ENCODE peak calls at places on chromosomes 7 and 10, in eight cellular contexts. S is sigmoid colon; J is mucosa of descending colon; Y is CD4-positive, alpha-beta T cell; N is WERI-Rb-1; L is MCF 10A; U is GM20000; Z is GM06990. P is an unnamed sample.

GRCh38 chr7:136555933-136556332 is 312.5 kb upstream of the CHRM2 start:
- DNase-seq in J (no peak), Y (no peak), N (peak; percentile 53), L (no peak), U (no peak), Z (no peak), S (no peak), P (no peak)

GRCh38 chr7:739964-740942 is 13.2 kb upstream of the PRKAR1B start:
- DNase-seq in L (no peak), Y (no peak), U (no peak), N (peak; percentile 4), J (no peak), S (peak; percentile 64), Z (no peak), P (no peak)

GRCh38 chr10:114658175-114658574 is at the start of gene ABLIM1:
- DNase-seq in U (no peak), L (no peak), S (no peak), N (peak; percentile 57), Y (no peak), Z (no peak), J (no peak), P (no peak)

GRCh38 chr10:71970331-71970730 is 6.1 kb downstream of the CHST3 start:
- DNase-seq in Z (no peak), S (peak; percentile 75), Y (no peak), U (no peak), J (no peak), L (peak; percentile 56), N (peak; percentile 67), P (peak; percentile 27)

GRCh38 chr7:117085769-117086463 is 132.6 kb downstream of the ST7 start:
- DNase-seq in S (no peak), J (no peak), L (no peak), U (no peak), N (no peak), Z (no peak), Y (no peak), P (no peak)

GRCh38 chr10:78316451-78316931 is 282.8 kb downstream of the RPS24 start:
- DNase-seq in S (peak; percentile 87), Y (no peak), N (no peak), U (no peak), J (no peak), Z (no peak), L (no peak), P (no peak)

GRCh38 chr7:64888561-64888900 is 14.5 kb upstream of the ZNF273 start:
- DNase-seq in L (no peak), S (no peak), Y (no peak), Z (no peak), N (no peak), J (peak; percentile 51), U (peak; percentile 25), P (no peak)

GRCh38 chr10:71975087-71975890 is 11.1 kb downstream of the CHST3 start:
- DNase-seq in U (no peak), Y (no peak), Z (no peak), L (peak; percentile 83), S (peak; percentile 86), N (no peak), J (peak; percentile 68), P (no peak)

GRCh38 chr10:17616403-17617030 is 657 bp downstream of the HACD1 start:
- DNase-seq in Y (peak; percentile 17), U (peak; percentile 60), J (peak; percentile 73), S (peak; percentile 90), N (peak; percentile 41), L (peak; percentile 72), Z (peak; percentile 30), P (peak; percentile 62)

GRCh38 chr10:3605882-3606281 is 179.1 kb downstream of the KLF6 start:
- DNase-seq in N (no peak), S (no peak), L (no peak), U (no peak), J (no peak), Z (no peak), Y (no peak), P (no peak)

GRCh38 chr7:141409911-141410329 is 141.3 kb upstream of the AGK start:
- DNase-seq in N (no peak), Y (no peak), Z (no peak), J (no peak), U (no peak), L (no peak), S (no peak), P (no peak)

GRCh38 chr7:130927564-130927963 is 193.6 kb upstream of the KLF14 start:
- DNase-seq in Y (no peak), N (no peak), S (no peak), Z (no peak), U (no peak), L (no peak), J (no peak), P (no peak)

GRCh38 chr7:105014725-105015630 is 973 bp downstream of the KMT2E start:
- DNase-seq in J (peak; percentile 69), N (peak; percentile 49), U (peak; percentile 57), S (peak; percentile 83), Y (peak; percentile 34), Z (peak; percentile 58), L (peak; percentile 70), P (no peak)

GRCh38 chr10:114442115-114442630 is 37.9 kb upstream of the AFAP1L2 start:
- DNase-seq in Z (no peak), S (no peak), L (no peak), U (no peak), J (no peak), N (no peak), Y (no peak), P (no peak)

GRCh38 chr10:31317652-31318381 is 1.2 kb upstream of the ZEB1 start:
- DNase-seq in J (peak; percentile 71), N (peak; percentile 42), Z (peak; percentile 90), Y (peak; percentile 65), U (no peak), S (no peak), L (no peak), P (no peak)

GRCh38 chr10:131748831-131749766 is 151.7 kb upstream of the PPP2R2D start:
- DNase-seq in Z (no peak), J (peak; percentile 35), U (no peak), Y (no peak), S (peak; percentile 47), N (peak; percentile 77), L (no peak), P (no peak)

GRCh38 chr10:104622598-104623209 is 18.4 kb upstream of the SORCS3 start:
- DNase-seq in J (no peak), S (no peak), U (no peak), Z (no peak), N (peak; percentile 61), L (peak; percentile 67), Y (no peak), P (no peak)

GRCh38 chr7:129661645-129662182 is 50.2 kb downstream of the NRF1 start:
- DNase-seq in J (no peak), Z (no peak), N (no peak), Y (no peak), L (no peak), U (no peak), S (no peak), P (no peak)

GRCh38 chr7:115600196-115600595 is 430.4 kb downstream of the TFEC start:
- DNase-seq in L (no peak), J (no peak), U (no peak), Z (no peak), N (no peak), Y (no peak), S (no peak), P (no peak)

DNA sequence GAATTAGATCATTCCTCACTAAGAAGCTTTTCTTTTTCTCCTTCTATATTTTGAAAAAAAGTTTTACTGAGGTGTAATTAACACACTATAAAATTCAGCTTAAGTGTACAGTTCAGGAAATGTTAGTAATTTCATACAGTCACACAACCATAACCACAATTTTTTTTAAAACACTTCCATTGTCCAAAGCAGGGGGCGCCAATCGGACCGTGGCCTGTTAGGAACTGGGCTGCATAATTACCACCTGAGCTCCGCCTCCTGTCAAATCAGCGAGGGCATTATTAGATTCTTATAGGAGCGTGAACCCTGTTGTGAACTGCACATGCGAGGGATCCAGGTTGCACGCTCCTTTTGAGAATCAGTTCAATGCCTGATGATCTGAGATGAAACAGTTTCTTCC is 427.1 kb downstream of the TFEC start:
- DNase-seq in L (no peak), N (no peak), S (no peak), J (no peak), U (no peak), Y (no peak), Z (no peak), P (no peak)
- TF ChIP-seq CTCF in L (no peak), N (no peak), S (no peak), J (no peak), U (no peak), Y (no peak), Z (no peak), P (no peak)

DNA sequence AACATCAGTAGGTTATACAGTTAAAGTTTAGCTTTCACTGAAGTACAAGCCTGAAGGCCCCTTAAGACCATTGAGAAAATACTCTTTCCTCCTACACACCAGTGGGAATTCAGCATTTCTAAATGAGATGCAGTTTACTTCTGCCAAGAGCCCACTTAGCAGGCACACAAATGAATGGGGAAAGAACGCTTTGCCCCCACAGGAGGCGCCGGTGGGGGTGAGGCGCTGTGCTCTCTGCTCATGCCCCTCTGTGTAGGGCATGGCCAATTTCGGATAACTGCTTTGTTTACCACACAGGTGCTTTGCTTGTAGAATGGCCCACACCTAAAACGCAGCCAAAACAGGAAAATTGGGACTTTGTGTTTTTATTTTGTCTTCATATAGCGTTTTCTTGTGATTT is 15.9 kb upstream of the LAT2 start:
- DNase-seq in U (no peak), Z (no peak), L (no peak), S (no peak), J (no peak), Y (no peak), N (no peak), P (no peak)
- TF ChIP-seq CTCF in U (no peak), Z (no peak), L (no peak), S (no peak), J (no peak), Y (no peak), N (no peak), P (no peak)

DNA sequence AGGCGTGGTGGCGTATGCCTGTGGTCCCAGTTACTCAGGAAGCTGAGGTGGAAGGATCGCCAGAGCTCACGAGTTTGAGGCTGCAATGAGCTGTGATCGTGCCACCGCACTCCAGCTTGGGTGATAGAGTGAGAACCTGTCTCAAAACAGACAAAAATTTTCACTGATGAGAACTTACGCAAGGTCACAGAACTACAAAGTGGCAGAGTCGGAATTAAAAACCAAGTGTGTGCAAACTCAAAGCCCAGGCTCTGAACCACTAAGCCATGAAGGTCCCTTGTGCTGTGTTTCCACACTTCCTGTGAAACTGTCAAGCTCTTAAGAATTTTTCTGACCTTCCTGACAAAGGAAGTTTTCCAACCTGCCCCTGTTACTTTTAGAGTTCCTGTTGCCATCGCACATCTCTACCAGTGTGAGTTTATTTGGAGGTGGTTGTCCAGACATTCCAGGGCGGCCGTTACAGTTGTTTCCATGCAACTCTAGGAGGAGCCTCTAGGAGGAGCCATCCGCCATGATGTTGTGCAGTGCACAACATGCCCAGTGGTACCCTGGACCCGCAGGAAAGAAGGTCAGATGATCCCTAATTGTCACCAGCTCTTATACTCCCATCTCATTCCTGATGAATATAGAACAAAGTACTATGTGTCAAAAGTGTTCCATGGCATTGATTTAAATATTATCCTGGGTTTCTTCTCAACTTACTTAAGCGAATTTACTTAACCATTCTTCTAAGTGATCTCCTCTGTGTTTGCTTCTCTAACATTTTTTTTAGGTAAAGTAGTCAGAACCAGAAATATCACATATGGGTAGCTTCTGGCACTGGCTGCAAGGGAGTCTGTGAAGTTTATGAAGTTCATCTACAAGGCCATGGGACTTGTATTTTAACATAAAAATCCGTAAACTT is 49.0 kb upstream of the LYZL1 start:
- DNase-seq in J (no peak), Z (no peak), N (peak; percentile 15), U (peak; percentile 34), L (peak; percentile 60), S (no peak), Y (no peak), P (no peak)
- TF ChIP-seq CTCF in J (no peak), Z (peak; percentile 76), N (peak; percentile 59), U (peak; percentile 29), L (peak; percentile 32), S (no peak), Y (no peak), P (peak; percentile 50)

GRCh38 chr7:120829487-120829886 is 28.5 kb downstream of the TSPAN12 start:
- DNase-seq in Y (no peak), S (no peak), U (no peak), L (no peak), N (no peak), Z (no peak), J (no peak), P (no peak)
- TF ChIP-seq CTCF in Y (no peak), S (no peak), U (no peak), L (no peak), N (no peak), Z (no peak), J (no peak), P (no peak)